ENCODE peak calls at places on chromosomes 11 and 22, in seven cellular contexts. Z is H7, L is brain microvascular endothelial cell, X is fibroblast of the aortic adventitia, V is endothelial cell, N is EH, R is nucleus accumbens. O is an unnamed sample.

GRCh38 chr22:44400763-44401060 is 88.0 kb upstream of the SHISAL1 start:
- DNase-seq in Z (no peak), V (peak; percentile 0), X (no peak), N (peak; percentile 45), L (no peak), R (no peak), O (no peak)

GRCh38 chr11:63880031-63880841 is 36.7 kb downstream of the RCOR2 start:
- DNase-seq in N (peak; percentile 82), R (no peak), Z (no peak), L (peak; percentile 41), V (no peak), X (peak; percentile 78), O (no peak)

GRCh38 chr11:100827934-100828661 is 141.0 kb downstream of the ARHGAP42 start:
- DNase-seq in N (no peak), R (no peak), V (peak; percentile 51), L (peak; percentile 66), X (peak; percentile 71), Z (no peak), O (peak; percentile 68)

GRCh38 chr22:23279781-23280180 is 99.5 kb downstream of the BCR start:
- DNase-seq in V (no peak), Z (no peak), R (no peak), X (no peak), L (no peak), N (no peak), O (no peak)

GRCh38 chr11:43687120-43687791 is 6.7 kb downstream of the HSD17B12 start:
- DNase-seq in V (peak; percentile 33), L (peak; percentile 47), R (no peak), X (peak; percentile 55), Z (no peak), N (peak; percentile 49), O (peak; percentile 47)

GRCh38 chr11:282630-283360 is 4.6 kb downstream of the NLRP6 start:
- DNase-seq in L (no peak), V (no peak), N (no peak), Z (no peak), X (no peak), R (no peak), O (no peak)

GRCh38 chr11:1740786-1741530 is 9.4 kb downstream of the IFITM10 start:
- DNase-seq in R (no peak), X (no peak), N (no peak), L (no peak), Z (no peak), V (no peak), O (no peak)

GRCh38 chr11:69337211-69337721 is 43.3 kb downstream of the MYEOV start:
- DNase-seq in L (peak; percentile 18), X (peak; percentile 34), N (peak; percentile 60), V (no peak), Z (no peak), R (no peak), O (no peak)

GRCh38 chr11:59012106-59012941 is 73.0 kb downstream of the GLYATL1 start:
- DNase-seq in X (no peak), R (no peak), L (no peak), Z (peak; percentile 9), N (no peak), V (no peak), O (no peak)

GRCh38 chr11:132784441-132784840 is 747.9 kb downstream of the OPCML start:
- DNase-seq in N (peak; percentile 48), Z (no peak), L (peak; percentile 44), V (no peak), X (no peak), R (no peak), O (no peak)

GRCh38 chr11:45146072-45147016 is at the start of gene PRDM11:
- DNase-seq in R (peak; percentile 79), N (peak; percentile 82), X (peak; percentile 70), V (peak; percentile 60), L (peak; percentile 66), Z (peak; percentile 65), O (peak; percentile 58)

GRCh38 chr11:86749376-86749775 is 51.0 kb upstream of the PRSS23 start:
- DNase-seq in L (no peak), R (no peak), Z (no peak), V (no peak), N (no peak), X (no peak), O (peak; percentile 30)

GRCh38 chr11:61495801-61496601 is 12.5 kb upstream of the LRRC10B start:
- DNase-seq in R (no peak), L (no peak), N (no peak), Z (peak; percentile 54), V (no peak), X (no peak), O (no peak)

GRCh38 chr11:66335531-66336233 is 552 bp downstream of the RIN1 start:
- DNase-seq in V (peak; percentile 50), L (peak; percentile 62), N (peak; percentile 81), R (no peak), Z (peak; percentile 90), X (peak; percentile 58), O (peak; percentile 72)

GRCh38 chr22:37804886-37805857 is 2.6 kb upstream of the GCAT start:
- DNase-seq in X (peak; percentile 75), N (peak; percentile 87), V (peak; percentile 91), R (peak; percentile 87), Z (peak; percentile 93), L (peak; percentile 73), O (peak; percentile 84)

GRCh38 chr11:66043008-66043906 is 5.7 kb downstream of the GAL3ST3 start:
- DNase-seq in N (no peak), R (no peak), L (no peak), X (no peak), V (no peak), Z (peak; percentile 49), O (no peak)

GRCh38 chr11:95505927-95506426 is 275.0 kb upstream of the SESN3 start:
- DNase-seq in N (peak; percentile 4), V (no peak), R (no peak), Z (no peak), L (peak; percentile 85), X (peak; percentile 81), O (no peak)

GRCh38 chr22:42683599-42684283 is 34.5 kb upstream of the CYB5R3 start:
- DNase-seq in Z (no peak), N (no peak), L (no peak), X (peak; percentile 87), R (peak; percentile 65), V (no peak), O (no peak)

GRCh38 chr22:28398987-28399386 is 280.7 kb downstream of the TTC28 start:
- DNase-seq in R (no peak), N (no peak), Z (no peak), L (no peak), X (peak; percentile 58), V (no peak), O (no peak)

GRCh38 chr11:48107188-48107704 is 109.4 kb upstream of the OR4B1 start:
- DNase-seq in L (no peak), N (peak; percentile 80), V (no peak), X (peak; percentile 48), R (no peak), Z (no peak), O (no peak)

GRCh38 chr11:88431675-88432341 is 94.3 kb upstream of the CTSC start:
- DNase-seq in L (no peak), V (no peak), X (no peak), R (no peak), N (no peak), Z (no peak), O (no peak)

GRCh38 chr11:86620796-86621575 is 51.4 kb downstream of the ME3 start:
- DNase-seq in R (no peak), V (no peak), Z (no peak), L (no peak), X (peak; percentile 96), N (peak; percentile 91), O (no peak)

GRCh38 chr11:35242412-35242811 is 103.4 kb downstream of the CD44 start:
- DNase-seq in L (peak; percentile 31), V (no peak), R (no peak), X (no peak), N (peak; percentile 72), Z (no peak), O (no peak)

GRCh38 chr22:27185903-27186302 is 528.5 kb downstream of the MIAT start:
- DNase-seq in L (no peak), R (no peak), V (no peak), X (no peak), Z (no peak), N (no peak), O (no peak)

GRCh38 chr11:95950905-95951304 is 27.0 kb upstream of the MTMR2 start:
- DNase-seq in R (no peak), Z (no peak), X (no peak), N (no peak), V (no peak), L (no peak), O (no peak)

GRCh38 chr11:128733440-128734115 is 39.7 kb downstream of the FLI1 start:
- DNase-seq in X (no peak), L (peak; percentile 65), V (no peak), N (peak; percentile 53), Z (peak; percentile 80), R (no peak), O (peak; percentile 90)

GRCh38 chr11:46160100-46160499 is 38.8 kb upstream of the PHF21A start:
- DNase-seq in X (no peak), R (no peak), L (no peak), Z (no peak), V (no peak), N (no peak), O (peak; percentile 51)